ENCODE peak calls at places on chromosomes 12 and 14, in ten cellular contexts. N is CD8-positive, alpha-beta T cell; M is heart left ventricle; W is tibial nerve; H is heart right ventricle; T is pancreas; G is A549; E is stomach; Q is ovary; F is fibroblast of lung. V is an unnamed sample. For H3K4me1, the result is how much of the 10 kb centered on the place peaks cover.

GRCh38 chr14:22225526-22226133 is 363.4 kb downstream of the DAD1 start:
- DNase-seq in N (no peak), M (no peak), W (no peak), H (no peak), T (no peak), G (no peak), E (no peak), Q (no peak), F (peak), V (no peak)

GRCh38 chr14:54975856-54976255 is 51.0 kb downstream of the WDHD1 start:
- DNase-seq in N (no peak), M (no peak), W (no peak), H (no peak), T (no peak), G (no peak), E (no peak), Q (no peak), F (peak), V (no peak)

GRCh38 chr12:26768611-26769603 is 64.1 kb downstream of the ITPR2 start:
- DNase-seq in N (no peak), M (no peak), W (no peak), H (no peak), T (no peak), G (no peak), E (no peak), Q (no peak), F (no peak), V (no peak)

GRCh38 chr14:61861320-61861865 is 99.2 kb downstream of the SNAPC1 start:
- DNase-seq in N (no peak), M (no peak), W (no peak), H (no peak), T (no peak), G (no peak), E (no peak), Q (no peak), F (no peak), V (no peak)

GRCh38 chr14:23984891-23985607 is 3.7 kb upstream of the DHRS4L2 start:
- DNase-seq in N (no peak), M (peak), W (no peak), H (no peak), T (no peak), G (peak), E (peak), Q (no peak), F (peak), V (no peak)

GRCh38 chr12:122013792-122014590 is 7.7 kb upstream of the BCL7A start:
- DNase-seq in N (no peak), M (no peak), W (no peak), H (no peak), T (no peak), G (no peak), E (no peak), Q (no peak), F (no peak), V (no peak)

GRCh38 chr14:52998376-52999010 is 47.6 kb upstream of the FERMT2 start:
- DNase-seq in N (no peak), M (no peak), W (no peak), H (no peak), T (no peak), G (no peak), E (no peak), Q (peak), F (peak), V (no peak)

GRCh38 chr12:121789800-121790748 is 3.4 kb downstream of the RHOF start:
- DNase-seq in N (peak), M (peak), W (no peak), H (peak), T (peak), G (no peak), E (peak), Q (no peak), F (no peak), V (peak)

GRCh38 chr12:117875652-117876491 is 92.9 kb downstream of the KSR2 start:
- DNase-seq in N (no peak), M (no peak), W (no peak), H (no peak), T (no peak), G (no peak), E (no peak), Q (no peak), F (peak), V (no peak)

GRCh38 chr14:103519043-103519836 is 3.4 kb downstream of the CKB start:
- DNase-seq in N (no peak), M (no peak), W (no peak), H (no peak), T (no peak), G (no peak), E (peak), Q (peak), F (peak), V (peak)

GRCh38 chr12:132164426-132164825 is 20.2 kb downstream of the NOC4L start:
- DNase-seq in N (no peak), M (no peak), W (no peak), H (no peak), T (no peak), G (no peak), E (no peak), Q (no peak), F (no peak), V (no peak)

GRCh38 chr12:4908694-4909396 is 860 bp upstream of the KCNA1 start:
- DNase-seq in N (no peak), M (no peak), W (no peak), H (no peak), T (peak), G (no peak), E (no peak), Q (no peak), F (no peak), V (no peak)

GRCh38 chr14:34714320-34715107 is at the start of gene CFL2:
- DNase-seq in N (peak), M (peak), W (peak), H (peak), T (peak), G (peak), E (peak), Q (peak), F (peak), V (peak)

GRCh38 chr12:20646239-20646827 is 48.8 kb upstream of the SLCO1C1 start:
- DNase-seq in N (no peak), M (no peak), W (no peak), H (no peak), T (no peak), G (peak), E (no peak), Q (no peak), F (peak), V (no peak)

GRCh38 chr12:4148418-4149056 is 125.0 kb upstream of the CCND2 start:
- DNase-seq in N (peak), M (peak), W (no peak), H (peak), T (no peak), G (no peak), E (peak), Q (no peak), F (no peak), V (peak)

GRCh38 chr12:64203775-64204174 is 18.3 kb downstream of the KICS2 start:
- DNase-seq in N (no peak), M (no peak), W (no peak), H (no peak), T (no peak), G (no peak), E (no peak), Q (no peak), F (no peak), V (no peak)

GRCh38 chr14:80047761-80048160 is 163.5 kb downstream of the DIO2 start:
- DNase-seq in N (no peak), M (no peak), W (no peak), H (no peak), T (no peak), G (no peak), E (no peak), Q (no peak), F (no peak), V (no peak)

GRCh38 chr12:45290218-45290609 is 74.3 kb downstream of the ANO6 start:
- DNase-seq in N (no peak), M (no peak), W (no peak), H (no peak), T (no peak), G (no peak), E (no peak), Q (no peak), F (peak), V (no peak)

GRCh38 chr12:26623136-26623535 is 209.9 kb downstream of the ITPR2 start:
- DNase-seq in N (no peak), M (no peak), W (no peak), H (no peak), T (no peak), G (no peak), E (no peak), Q (no peak), F (no peak), V (no peak)

GRCh38 chr12:112198120-112198733 is 72.9 kb downstream of the TRAFD1 start:
- DNase-seq in N (peak), M (peak), W (no peak), H (peak), T (no peak), G (peak), E (peak), Q (peak), F (peak), V (peak)

GRCh38 chr14:76694106-76694505 is 67.2 kb upstream of the VASH1 start:
- DNase-seq in N (no peak), M (no peak), W (no peak), H (no peak), T (no peak), G (no peak), E (no peak), Q (no peak), F (no peak), V (no peak)

GRCh38 chr12:72560370-72560769 is 288.2 kb downstream of the TRHDE start:
- DNase-seq in N (no peak), M (no peak), W (no peak), H (no peak), T (no peak), G (no peak), E (no peak), Q (peak), F (no peak), V (no peak)

GRCh38 chr12:93896427-93896826 is 219.3 kb downstream of the CRADD start:
- DNase-seq in N (no peak), M (no peak), W (no peak), H (no peak), T (no peak), G (peak), E (no peak), Q (no peak), F (no peak), V (no peak)

GRCh38 chr12:57888407-57889157 is 42.1 kb upstream of the CTDSP2 start:
- DNase-seq in N (no peak), M (peak), W (no peak), H (peak), T (no peak), G (no peak), E (peak), Q (peak), F (peak), V (no peak)

GRCh38 chr12:23564454-23564853 is 385.0 kb downstream of the SOX5 start:
- DNase-seq in N (no peak), M (no peak), W (no peak), H (no peak), T (no peak), G (no peak), E (no peak), Q (no peak), F (peak), V (no peak)

GRCh38 chr12:94555687-94556086 is 94.7 kb downstream of the TMCC3 start:
- DNase-seq in N (no peak), M (no peak), W (no peak), H (no peak), T (no peak), G (no peak), E (no peak), Q (no peak), F (no peak), V (no peak)

GRCh38 chr14:61516125-61516740 is 179.1 kb upstream of the HIF1A start:
- DNase-seq in N (no peak), M (no peak), W (no peak), H (no peak), T (no peak), G (no peak), E (no peak), Q (no peak), F (no peak), V (no peak)

GRCh38 chr14:69010632-69011031 is 31.5 kb upstream of the ACTN1 start:
- DNase-seq in N (no peak), M (no peak), W (no peak), H (no peak), T (no peak), G (no peak), E (no peak), Q (no peak), F (peak), V (no peak)

GRCh38 chr12:107794451-107794850 is 19.9 kb downstream of the ASCL4 start:
- DNase-seq in N (no peak), M (no peak), W (no peak), H (no peak), T (no peak), G (no peak), E (no peak), Q (no peak), F (no peak), V (no peak)

GRCh38 chr14:88838015-88838414 is 13.6 kb downstream of the TTC8 start:
- DNase-seq in N (no peak), M (no peak), W (no peak), H (no peak), T (no peak), G (no peak), E (no peak), Q (no peak), F (no peak), V (no peak)

GRCh38 chr14:98932436-98933325 is 339.3 kb downstream of the BCL11B start:
- DNase-seq in N (peak), M (no peak), W (no peak), H (no peak), T (no peak), G (no peak), E (no peak), Q (no peak), F (no peak), V (no peak)

GRCh38 chr14:103688906-103689902 is 26.0 kb downstream of the XRCC3 start:
- DNase-seq in N (no peak), M (peak), W (peak), H (no peak), T (no peak), G (no peak), E (no peak), Q (peak), F (peak), V (peak)

GRCh38 chr12:10783252-10783651 is 19.2 kb downstream of the TAS2R7 start:
- DNase-seq in N (no peak), M (no peak), W (no peak), H (no peak), T (no peak), G (no peak), E (no peak), Q (no peak), F (peak), V (no peak)

GRCh38 chr12:10779103-10779502 is 23.3 kb downstream of the TAS2R7 start:
- DNase-seq in N (no peak), M (no peak), W (no peak), H (no peak), T (no peak), G (no peak), E (no peak), Q (no peak), F (no peak), V (no peak)
- TF ChIP-seq CTCF in N (no peak), M (no peak), W (no peak), H (no peak), T (no peak), G (no peak), E (no peak), Q (no peak), F (no peak), V (no peak)

GRCh38 chr12:104480012-104480411 is 23.3 kb downstream of the CHST11 start:
- DNase-seq in N (no peak), M (no peak), W (no peak), H (no peak), T (no peak), G (no peak), E (no peak), Q (no peak), F (no peak), V (no peak)
- H3K4me1 ChIP-seq in N (half or more), M (under half), W (under half), H (under half), T (under half), G (under half), E (under half), Q (under half), F (under half), V (under half)

DNA sequence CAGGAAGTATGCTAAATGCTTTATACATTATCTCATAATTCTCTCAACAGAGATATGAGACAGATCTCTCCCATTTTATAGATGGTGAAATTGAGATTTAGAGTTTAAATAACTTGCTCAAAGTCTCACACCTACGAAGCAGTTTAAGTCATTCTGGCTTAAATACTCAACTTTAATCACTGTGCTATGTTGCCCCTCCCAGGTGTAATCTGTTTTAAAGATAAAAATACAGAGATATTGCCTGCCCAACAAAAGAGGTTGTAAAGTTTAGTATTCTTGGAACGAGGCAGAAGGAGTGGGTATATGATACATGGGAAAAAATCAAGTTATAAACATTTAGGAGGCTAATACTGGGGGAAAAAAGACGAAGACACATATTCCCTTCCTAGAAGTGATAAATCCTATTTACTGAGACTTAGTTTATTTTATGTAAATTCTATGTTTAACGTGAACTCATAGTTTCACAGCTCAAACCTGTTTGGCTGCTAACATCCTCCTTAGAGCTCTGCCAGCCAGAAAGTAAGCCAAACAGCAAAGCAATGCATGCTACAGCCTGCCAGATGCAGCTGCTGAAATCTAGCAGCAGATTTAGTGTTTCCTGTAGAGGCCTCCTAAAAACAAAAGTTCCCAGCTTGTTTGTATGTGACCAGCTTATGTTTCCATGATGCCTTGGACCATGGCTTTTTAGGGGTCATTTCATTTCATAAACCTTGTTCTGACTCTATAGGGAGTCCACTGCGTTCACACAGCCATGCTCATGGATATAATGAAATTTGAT is 157.0 kb upstream of the LRIG3 start:
- DNase-seq in N (no peak), M (no peak), W (no peak), H (no peak), T (no peak), G (no peak), E (peak), Q (no peak), F (peak), V (no peak)
- H3K27ac ChIP-seq in N (no peak), M (no peak), W (no peak), H (no peak), T (no peak), G (no peak), E (peak), Q (no peak), F (no peak), V (no peak)

DNA sequence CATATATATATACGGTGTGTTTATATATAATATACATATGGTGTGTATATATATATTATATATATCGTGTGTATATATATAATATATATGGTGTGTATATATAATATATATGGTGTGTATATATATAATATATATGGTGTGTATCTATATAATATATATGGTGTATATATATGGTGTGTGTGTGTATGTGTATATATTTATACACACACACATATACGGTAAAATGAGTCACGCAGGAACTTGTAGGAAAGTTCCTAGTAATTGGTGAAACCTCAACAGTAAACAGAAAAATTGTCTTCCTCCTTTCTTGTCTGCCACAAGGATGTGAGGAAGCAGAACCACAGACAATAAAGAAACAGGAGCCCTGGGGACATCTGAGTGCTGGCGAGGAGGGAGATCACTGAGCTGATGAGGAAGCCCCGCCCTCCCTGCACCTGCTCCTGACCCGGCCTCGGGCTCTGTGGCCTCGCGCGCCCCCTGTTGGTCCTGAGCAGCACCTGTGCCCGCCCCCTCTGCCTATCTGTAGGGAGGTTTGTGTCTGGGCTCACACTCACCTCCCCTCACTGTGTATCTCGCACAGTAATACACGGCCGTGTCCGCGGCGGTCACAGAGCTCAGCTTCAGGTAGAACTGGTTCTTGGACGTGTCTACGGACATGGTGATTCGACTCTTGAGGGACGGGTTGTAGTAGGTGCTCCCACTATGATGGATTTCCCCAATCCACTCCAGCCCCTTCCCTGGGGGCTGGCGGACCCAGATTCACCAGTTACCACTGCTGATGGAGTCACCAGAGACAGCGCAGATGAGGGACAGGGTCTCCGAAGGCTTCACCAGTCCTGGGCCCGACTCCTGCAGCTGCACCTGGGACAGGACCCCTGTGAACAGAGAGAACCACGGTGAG is 1079.4 kb downstream of the TMEM121 start:
- DNase-seq in N (peak), M (peak), W (no peak), H (no peak), T (peak), G (no peak), E (peak), Q (no peak), F (no peak), V (peak)
- TF ChIP-seq CTCF in N (peak), M (no peak), W (no peak), H (no peak), T (no peak), G (no peak), E (no peak), Q (no peak), F (no peak), V (no peak)

DNA sequence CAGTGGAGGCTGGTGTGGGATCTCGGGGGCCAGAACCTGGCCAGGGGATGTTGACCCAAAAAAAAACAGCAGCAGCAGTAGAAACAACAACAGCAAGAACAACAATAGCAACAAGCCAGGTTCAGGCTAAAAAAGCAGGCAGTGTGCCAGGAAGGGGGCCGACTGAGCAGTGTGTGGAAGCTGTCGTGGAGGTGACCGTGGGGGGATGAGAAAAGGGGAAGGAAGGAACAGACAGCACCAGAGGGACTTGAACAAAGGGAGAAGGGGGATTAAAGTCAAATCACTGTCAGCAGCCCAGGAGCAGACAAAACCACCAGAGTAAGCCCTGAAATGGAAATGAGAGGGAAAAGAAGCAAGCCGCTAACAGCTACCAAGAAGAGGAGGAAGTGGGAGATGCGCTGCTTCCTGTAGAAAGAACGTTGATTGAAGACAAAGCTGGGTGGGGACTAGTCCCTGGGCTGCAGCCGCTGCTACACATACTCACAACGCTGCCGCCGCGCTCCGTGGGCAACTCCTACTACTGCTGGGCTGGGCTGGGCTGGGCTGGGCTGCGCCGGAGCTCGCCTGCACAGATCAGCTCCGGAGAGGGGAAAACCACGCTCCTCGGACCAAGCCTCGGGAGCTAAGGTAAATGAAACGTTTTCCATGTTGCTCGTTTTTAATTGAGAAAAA is at the start of gene GNG2:
- DNase-seq in N (peak), M (peak), W (peak), H (peak), T (peak), G (peak), E (peak), Q (peak), F (peak), V (peak)
- H3K4me1 ChIP-seq in N (half or more), M (under half), W (under half), H (under half), T (under half), G (under half), E (under half), Q (under half), F (under half), V (under half)

GRCh38 chr12:13573698-13574321 is 377.3 kb downstream of the EMP1 start:
- DNase-seq in N (no peak), M (no peak), W (no peak), H (no peak), T (no peak), G (peak), E (no peak), Q (no peak), F (peak), V (no peak)
- H3K27ac ChIP-seq in N (no peak), M (no peak), W (no peak), H (no peak), T (no peak), G (no peak), E (no peak), Q (no peak), F (no peak), V (no peak)

GRCh38 chr12:100075598-100075997 is 67.1 kb downstream of the BLTP3B start:
- DNase-seq in N (no peak), M (no peak), W (no peak), H (no peak), T (no peak), G (no peak), E (no peak), Q (no peak), F (no peak), V (no peak)

GRCh38 chr12:100083308-100083707 is 59.4 kb downstream of the BLTP3B start:
- DNase-seq in N (no peak), M (no peak), W (no peak), H (no peak), T (no peak), G (no peak), E (no peak), Q (no peak), F (no peak), V (no peak)

GRCh38 chr12:100077367-100077766 is 65.3 kb downstream of the BLTP3B start:
- DNase-seq in N (no peak), M (no peak), W (no peak), H (no peak), T (no peak), G (no peak), E (no peak), Q (no peak), F (peak), V (no peak)
- TF ChIP-seq CTCF in N (no peak), M (no peak), W (no peak), H (peak), T (no peak), G (no peak), E (no peak), Q (no peak), F (no peak), V (no peak)